ENCODE peak calls at places on chromosome 1, in nine cellular contexts. One of them, this sample, is unnamed.

GRCh38 chr1:68216088-68216487 is 16.2 kb downstream of the WLS start:
- DNase-seq in fibroblast of the aortic adventitia: no peak
- DNase-seq in esophagus squamous epithelium: no peak
- DNase-seq in heart right ventricle: no peak
- DNase-seq in CD8-positive, alpha-beta memory T cell: no peak
- DNase-seq in dorsolateral prefrontal cortex: no peak
- DNase-seq in SK-N-SH: no peak
- DNase-seq in heart left ventricle: no peak
- DNase-seq in PC-9: no peak
- DNase-seq in this sample: no peak

GRCh38 chr1:111956155-111956817 is 33.2 kb downstream of the KCND3 start:
- DNase-seq in fibroblast of the aortic adventitia: no peak
- DNase-seq in esophagus squamous epithelium: no peak
- DNase-seq in heart right ventricle: no peak
- DNase-seq in CD8-positive, alpha-beta memory T cell: no peak
- DNase-seq in dorsolateral prefrontal cortex: peak; percentile 32
- DNase-seq in SK-N-SH: no peak
- DNase-seq in heart left ventricle: no peak
- DNase-seq in PC-9: no peak
- DNase-seq in this sample: no peak

GRCh38 chr1:153520818-153521476 is 14.8 kb downstream of the S100A6 start:
- DNase-seq in fibroblast of the aortic adventitia: no peak
- DNase-seq in esophagus squamous epithelium: no peak
- DNase-seq in heart right ventricle: no peak
- DNase-seq in CD8-positive, alpha-beta memory T cell: no peak
- DNase-seq in dorsolateral prefrontal cortex: no peak
- DNase-seq in SK-N-SH: peak; percentile 63
- DNase-seq in heart left ventricle: no peak
- DNase-seq in PC-9: peak; percentile 59
- DNase-seq in this sample: no peak

GRCh38 chr1:17574502-17574901 is 35.0 kb downstream of the ARHGEF10L start:
- DNase-seq in fibroblast of the aortic adventitia: no peak
- DNase-seq in esophagus squamous epithelium: no peak
- DNase-seq in heart right ventricle: no peak
- DNase-seq in CD8-positive, alpha-beta memory T cell: no peak
- DNase-seq in dorsolateral prefrontal cortex: no peak
- DNase-seq in SK-N-SH: peak; percentile 57
- DNase-seq in heart left ventricle: no peak
- DNase-seq in PC-9: no peak
- DNase-seq in this sample: no peak

GRCh38 chr1:43337588-43337987 is at the start of gene MPL:
- DNase-seq in fibroblast of the aortic adventitia: no peak
- DNase-seq in esophagus squamous epithelium: no peak
- DNase-seq in heart right ventricle: no peak
- DNase-seq in CD8-positive, alpha-beta memory T cell: no peak
- DNase-seq in dorsolateral prefrontal cortex: no peak
- DNase-seq in SK-N-SH: no peak
- DNase-seq in heart left ventricle: no peak
- DNase-seq in PC-9: no peak
- DNase-seq in this sample: no peak

GRCh38 chr1:9350011-9350907 is 57.6 kb downstream of the SPSB1 start:
- DNase-seq in fibroblast of the aortic adventitia: peak; percentile 70
- DNase-seq in esophagus squamous epithelium: no peak
- DNase-seq in heart right ventricle: no peak
- DNase-seq in CD8-positive, alpha-beta memory T cell: no peak
- DNase-seq in dorsolateral prefrontal cortex: no peak
- DNase-seq in SK-N-SH: no peak
- DNase-seq in heart left ventricle: peak; percentile 60
- DNase-seq in PC-9: no peak
- DNase-seq in this sample: no peak

GRCh38 chr1:247961796-247962195 is 3.2 kb upstream of the OR2AK2 start:
- DNase-seq in fibroblast of the aortic adventitia: no peak
- DNase-seq in esophagus squamous epithelium: no peak
- DNase-seq in heart right ventricle: no peak
- DNase-seq in CD8-positive, alpha-beta memory T cell: no peak
- DNase-seq in dorsolateral prefrontal cortex: no peak
- DNase-seq in SK-N-SH: no peak
- DNase-seq in heart left ventricle: no peak
- DNase-seq in PC-9: no peak
- DNase-seq in this sample: no peak

GRCh38 chr1:206021796-206022365 is 1.8 kb downstream of the CTSE start:
- DNase-seq in fibroblast of the aortic adventitia: peak; percentile 76
- DNase-seq in esophagus squamous epithelium: no peak
- DNase-seq in heart right ventricle: no peak
- DNase-seq in CD8-positive, alpha-beta memory T cell: no peak
- DNase-seq in dorsolateral prefrontal cortex: no peak
- DNase-seq in SK-N-SH: no peak
- DNase-seq in heart left ventricle: no peak
- DNase-seq in PC-9: peak; percentile 80
- DNase-seq in this sample: no peak

GRCh38 chr1:175757381-175758015 is 14.1 kb upstream of the TNR start:
- DNase-seq in fibroblast of the aortic adventitia: no peak
- DNase-seq in esophagus squamous epithelium: no peak
- DNase-seq in heart right ventricle: no peak
- DNase-seq in CD8-positive, alpha-beta memory T cell: no peak
- DNase-seq in dorsolateral prefrontal cortex: no peak
- DNase-seq in SK-N-SH: no peak
- DNase-seq in heart left ventricle: no peak
- DNase-seq in PC-9: no peak
- DNase-seq in this sample: no peak

GRCh38 chr1:36531833-36532232 is 49.1 kb upstream of the CSF3R start:
- DNase-seq in fibroblast of the aortic adventitia: no peak
- DNase-seq in esophagus squamous epithelium: no peak
- DNase-seq in heart right ventricle: no peak
- DNase-seq in CD8-positive, alpha-beta memory T cell: no peak
- DNase-seq in dorsolateral prefrontal cortex: no peak
- DNase-seq in SK-N-SH: no peak
- DNase-seq in heart left ventricle: no peak
- DNase-seq in PC-9: no peak
- DNase-seq in this sample: no peak

GRCh38 chr1:183310753-183311465 is 107.3 kb downstream of the NMNAT2 start:
- DNase-seq in fibroblast of the aortic adventitia: no peak
- DNase-seq in esophagus squamous epithelium: no peak
- DNase-seq in heart right ventricle: no peak
- DNase-seq in CD8-positive, alpha-beta memory T cell: no peak
- DNase-seq in dorsolateral prefrontal cortex: no peak
- DNase-seq in SK-N-SH: no peak
- DNase-seq in heart left ventricle: no peak
- DNase-seq in PC-9: peak; percentile 83
- DNase-seq in this sample: no peak

GRCh38 chr1:109891930-109892329 is 18.7 kb upstream of the CSF1 start:
- DNase-seq in fibroblast of the aortic adventitia: no peak
- DNase-seq in esophagus squamous epithelium: no peak
- DNase-seq in heart right ventricle: no peak
- DNase-seq in CD8-positive, alpha-beta memory T cell: no peak
- DNase-seq in dorsolateral prefrontal cortex: peak; percentile 50
- DNase-seq in SK-N-SH: no peak
- DNase-seq in heart left ventricle: no peak
- DNase-seq in PC-9: no peak
- DNase-seq in this sample: no peak

GRCh38 chr1:113557176-113557575 is 166.9 kb downstream of the MAGI3 start:
- DNase-seq in fibroblast of the aortic adventitia: no peak
- DNase-seq in esophagus squamous epithelium: no peak
- DNase-seq in heart right ventricle: no peak
- DNase-seq in CD8-positive, alpha-beta memory T cell: no peak
- DNase-seq in dorsolateral prefrontal cortex: no peak
- DNase-seq in SK-N-SH: no peak
- DNase-seq in heart left ventricle: no peak
- DNase-seq in PC-9: peak; percentile 13
- DNase-seq in this sample: no peak

GRCh38 chr1:221104596-221104995 is 225.4 kb downstream of the HLX start:
- DNase-seq in fibroblast of the aortic adventitia: no peak
- DNase-seq in esophagus squamous epithelium: no peak
- DNase-seq in heart right ventricle: no peak
- DNase-seq in CD8-positive, alpha-beta memory T cell: no peak
- DNase-seq in dorsolateral prefrontal cortex: no peak
- DNase-seq in SK-N-SH: no peak
- DNase-seq in heart left ventricle: no peak
- DNase-seq in PC-9: no peak
- DNase-seq in this sample: no peak

GRCh38 chr1:180188103-180188506 is 33.4 kb downstream of the QSOX1 start:
- DNase-seq in fibroblast of the aortic adventitia: peak; percentile 45
- DNase-seq in esophagus squamous epithelium: no peak
- DNase-seq in heart right ventricle: no peak
- DNase-seq in CD8-positive, alpha-beta memory T cell: no peak
- DNase-seq in dorsolateral prefrontal cortex: peak; percentile 48
- DNase-seq in SK-N-SH: peak; percentile 87
- DNase-seq in heart left ventricle: no peak
- DNase-seq in PC-9: peak; percentile 45
- DNase-seq in this sample: no peak

GRCh38 chr1:180186831-180187230 is 32.2 kb downstream of the QSOX1 start:
- DNase-seq in fibroblast of the aortic adventitia: no peak
- DNase-seq in esophagus squamous epithelium: no peak
- DNase-seq in heart right ventricle: no peak
- DNase-seq in CD8-positive, alpha-beta memory T cell: no peak
- DNase-seq in dorsolateral prefrontal cortex: no peak
- DNase-seq in SK-N-SH: no peak
- DNase-seq in heart left ventricle: no peak
- DNase-seq in PC-9: no peak
- DNase-seq in this sample: no peak

GRCh38 chr1:180188679-180189175 is 34.1 kb downstream of the QSOX1 start:
- DNase-seq in fibroblast of the aortic adventitia: no peak
- DNase-seq in esophagus squamous epithelium: no peak
- DNase-seq in heart right ventricle: no peak
- DNase-seq in CD8-positive, alpha-beta memory T cell: no peak
- DNase-seq in dorsolateral prefrontal cortex: no peak
- DNase-seq in SK-N-SH: no peak
- DNase-seq in heart left ventricle: no peak
- DNase-seq in PC-9: no peak
- DNase-seq in this sample: no peak

GRCh38 chr1:180185971-180186645 is 31.4 kb downstream of the QSOX1 start:
- DNase-seq in fibroblast of the aortic adventitia: no peak
- DNase-seq in esophagus squamous epithelium: no peak
- DNase-seq in heart right ventricle: no peak
- DNase-seq in CD8-positive, alpha-beta memory T cell: no peak
- DNase-seq in dorsolateral prefrontal cortex: no peak
- DNase-seq in SK-N-SH: no peak
- DNase-seq in heart left ventricle: no peak
- DNase-seq in PC-9: no peak
- DNase-seq in this sample: no peak

GRCh38 chr1:180187626-180188025 is 33.0 kb downstream of the QSOX1 start:
- DNase-seq in fibroblast of the aortic adventitia: no peak
- DNase-seq in esophagus squamous epithelium: no peak
- DNase-seq in heart right ventricle: no peak
- DNase-seq in CD8-positive, alpha-beta memory T cell: no peak
- DNase-seq in dorsolateral prefrontal cortex: no peak
- DNase-seq in SK-N-SH: no peak
- DNase-seq in heart left ventricle: no peak
- DNase-seq in PC-9: no peak
- DNase-seq in this sample: no peak
- H3K4me3 ChIP-seq in fibroblast of the aortic adventitia: no peak overlapping the region
- H3K4me3 ChIP-seq in esophagus squamous epithelium: no peak overlapping the region
- H3K4me3 ChIP-seq in heart right ventricle: no peak overlapping the region
- H3K4me3 ChIP-seq in CD8-positive, alpha-beta memory T cell: no peak overlapping the region
- H3K4me3 ChIP-seq in dorsolateral prefrontal cortex: no peak overlapping the region
- H3K4me3 ChIP-seq in SK-N-SH: no peak overlapping the region
- H3K4me3 ChIP-seq in heart left ventricle: no peak overlapping the region
- H3K4me3 ChIP-seq in PC-9: no peak overlapping the region
- H3K4me3 ChIP-seq in this sample: no peak overlapping the region

DNA sequence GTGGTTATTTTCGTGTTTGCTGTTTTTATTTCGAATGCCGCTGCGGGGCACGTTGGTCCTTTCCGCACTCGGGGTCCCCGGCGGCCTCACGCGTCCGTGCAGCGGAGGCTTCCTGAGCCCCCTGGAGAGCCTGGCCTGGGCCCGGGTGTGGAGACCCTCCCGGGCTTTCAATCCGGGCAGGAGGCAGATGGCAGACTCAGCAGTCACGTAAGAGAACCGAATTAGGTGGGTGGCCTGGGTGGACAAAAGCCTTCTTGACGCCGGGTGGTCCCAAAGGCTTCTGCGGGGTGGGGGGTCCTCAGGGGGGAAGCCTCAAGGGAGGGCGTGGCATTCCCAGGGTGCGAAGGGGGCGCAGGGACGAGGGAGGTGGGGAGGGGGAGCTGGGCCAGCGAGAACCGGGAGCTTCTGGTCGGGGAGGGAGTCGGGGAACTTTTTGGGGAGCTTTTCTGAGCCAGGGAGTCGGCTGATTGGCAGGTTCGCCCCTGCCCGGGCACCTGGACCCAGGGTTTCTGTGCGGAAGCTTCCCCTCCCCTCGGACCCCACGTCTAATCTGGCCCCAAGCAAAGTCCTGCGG is 1.2 kb upstream of the HES4 start:
- DNase-seq in fibroblast of the aortic adventitia: no peak
- DNase-seq in esophagus squamous epithelium: no peak
- DNase-seq in heart right ventricle: peak; percentile 20
- DNase-seq in CD8-positive, alpha-beta memory T cell: no peak
- DNase-seq in dorsolateral prefrontal cortex: no peak
- DNase-seq in SK-N-SH: peak; percentile 46
- DNase-seq in heart left ventricle: peak; percentile 63
- DNase-seq in PC-9: no peak
- DNase-seq in this sample: peak; percentile 86
- H3K4me3 ChIP-seq in fibroblast of the aortic adventitia: peak overlapping the region; percentile 31
- H3K4me3 ChIP-seq in esophagus squamous epithelium: peak overlapping the region; percentile 78
- H3K4me3 ChIP-seq in heart right ventricle: peak overlapping the region; percentile 88
- H3K4me3 ChIP-seq in CD8-positive, alpha-beta memory T cell: peak overlapping the region; percentile 20
- H3K4me3 ChIP-seq in dorsolateral prefrontal cortex: peak overlapping the region; percentile 74
- H3K4me3 ChIP-seq in SK-N-SH: peak overlapping the region; percentile 32
- H3K4me3 ChIP-seq in heart left ventricle: peak overlapping the region; percentile 71
- H3K4me3 ChIP-seq in PC-9: peak overlapping the region; percentile 97
- H3K4me3 ChIP-seq in this sample: peak overlapping the region; percentile 35

GRCh38 chr1:118984086-118984989 is 3.8 kb downstream of the TBX15 start:
- DNase-seq in fibroblast of the aortic adventitia: no peak
- DNase-seq in esophagus squamous epithelium: no peak
- DNase-seq in heart right ventricle: no peak
- DNase-seq in CD8-positive, alpha-beta memory T cell: no peak
- DNase-seq in dorsolateral prefrontal cortex: no peak
- DNase-seq in SK-N-SH: peak; percentile 32
- DNase-seq in heart left ventricle: no peak
- DNase-seq in PC-9: no peak
- DNase-seq in this sample: no peak
- H3K4me3 ChIP-seq in fibroblast of the aortic adventitia: no peak overlapping the region
- H3K4me3 ChIP-seq in esophagus squamous epithelium: peak overlapping the region; percentile 57
- H3K4me3 ChIP-seq in heart right ventricle: peak overlapping the region; percentile 30
- H3K4me3 ChIP-seq in CD8-positive, alpha-beta memory T cell: no peak overlapping the region
- H3K4me3 ChIP-seq in dorsolateral prefrontal cortex: peak overlapping the region; percentile 61
- H3K4me3 ChIP-seq in SK-N-SH: no peak overlapping the region
- H3K4me3 ChIP-seq in heart left ventricle: peak overlapping the region; percentile 33
- H3K4me3 ChIP-seq in PC-9: no peak overlapping the region
- H3K4me3 ChIP-seq in this sample: no peak overlapping the region

GRCh38 chr1:156524481-156524869 is 23.9 kb upstream of the MEF2D start:
- DNase-seq in fibroblast of the aortic adventitia: no peak
- DNase-seq in esophagus squamous epithelium: no peak
- DNase-seq in heart right ventricle: no peak
- DNase-seq in CD8-positive, alpha-beta memory T cell: no peak
- DNase-seq in dorsolateral prefrontal cortex: no peak
- DNase-seq in SK-N-SH: no peak
- DNase-seq in heart left ventricle: no peak
- DNase-seq in PC-9: no peak
- DNase-seq in this sample: no peak
- H3K4me3 ChIP-seq in fibroblast of the aortic adventitia: no peak overlapping the region
- H3K4me3 ChIP-seq in esophagus squamous epithelium: no peak overlapping the region
- H3K4me3 ChIP-seq in heart right ventricle: no peak overlapping the region
- H3K4me3 ChIP-seq in CD8-positive, alpha-beta memory T cell: peak overlapping the region; percentile 27
- H3K4me3 ChIP-seq in dorsolateral prefrontal cortex: no peak overlapping the region
- H3K4me3 ChIP-seq in SK-N-SH: no peak overlapping the region
- H3K4me3 ChIP-seq in heart left ventricle: peak overlapping the region; percentile 15
- H3K4me3 ChIP-seq in PC-9: no peak overlapping the region
- H3K4me3 ChIP-seq in this sample: no peak overlapping the region